ENCODE peak calls at places on chromosomes 4 and X, in six cellular contexts. H, E, A, L, X and K are unnamed samples. For H3K4me1, the result is how much of the 10 kb centered on the place peaks cover.

GRCh38 chrX:435536-436122 is 48.9 kb upstream of the PPP2R3B start:
- DNase-seq in A (no peak), E (no peak), H (peak), X (no peak), L (no peak), K (peak)

GRCh38 chrX:71616672-71617529 is 1.4 kb downstream of the CXCR3 start:
- DNase-seq in L (peak), E (no peak), A (no peak), H (peak), X (no peak), K (no peak)

GRCh38 chrX:74458738-74459137 is 37.4 kb downstream of the SLC16A2 start:
- DNase-seq in X (no peak), L (no peak), E (no peak), A (peak), H (peak), K (no peak)

GRCh38 chrX:77768787-77769186 is 17.2 kb downstream of the ATRX start:
- DNase-seq in L (no peak), A (no peak), X (no peak), E (no peak), H (no peak), K (no peak)

GRCh38 chr4:103721251-103721650 is 1.5 kb upstream of the TACR3 start:
- DNase-seq in H (no peak), A (no peak), X (no peak), L (no peak), E (no peak), K (no peak)

GRCh38 chr4:3037957-3038451 is 36.3 kb downstream of the HTT-AS start:
- DNase-seq in H (no peak), L (no peak), A (no peak), X (peak), E (no peak), K (no peak)

GRCh38 chr4:94635172-94635571 is 122.6 kb upstream of the BMPR1B start:
- DNase-seq in H (no peak), A (peak), X (no peak), L (no peak), E (no peak), K (no peak)

GRCh38 chr4:150582881-150583286 is 933 bp downstream of the MAB21L2 start:
- DNase-seq in A (no peak), X (peak), H (peak), E (no peak), L (no peak), K (peak)

GRCh38 chrX:7996414-7996813 is 69.2 kb upstream of the PNPLA4 start:
- DNase-seq in A (peak), X (no peak), H (peak), L (peak), E (peak), K (no peak)

GRCh38 chrX:31251336-31251735 is 179.5 kb upstream of the FTHL17 start:
- DNase-seq in X (no peak), H (no peak), L (no peak), E (no peak), A (no peak), K (no peak)

GRCh38 chrX:41737065-41737464 is 13.1 kb downstream of the GPR82 start:
- DNase-seq in L (no peak), A (no peak), X (no peak), E (no peak), H (no peak), K (no peak)

GRCh38 chr4:179624768-179625181 is 2182.5 kb upstream of the AGA start:
- DNase-seq in X (no peak), A (peak), L (no peak), H (no peak), E (no peak), K (no peak)

GRCh38 chr4:149371021-149371420 is 444.6 kb downstream of the IQCM start:
- DNase-seq in X (no peak), E (no peak), A (peak), H (peak), L (peak), K (no peak)

GRCh38 chr4:188596027-188596426 is 456.8 kb downstream of the TRIML1 start:
- DNase-seq in E (no peak), X (no peak), L (no peak), H (no peak), A (no peak), K (no peak)

GRCh38 chr4:180827610-180828009 is 1415.6 kb upstream of the TENM3 start:
- DNase-seq in A (peak), L (no peak), H (no peak), X (no peak), E (no peak), K (no peak)

GRCh38 chr4:105765690-105766407 is 57.3 kb downstream of the GSTCD start:
- DNase-seq in H (peak), L (no peak), E (no peak), A (peak), X (peak), K (no peak)

GRCh38 chr4:152920768-152921167 is 15.4 kb upstream of the FHDC1 start:
- DNase-seq in L (no peak), A (peak), H (peak), X (no peak), E (no peak), K (no peak)

GRCh38 chrX:150643271-150643670 is 49.9 kb upstream of the MTMR1 start:
- DNase-seq in L (no peak), H (no peak), A (peak), E (no peak), X (no peak), K (no peak)

GRCh38 chrX:72201836-72202536 is 20.4 kb downstream of the PIN4 start:
- DNase-seq in X (no peak), L (no peak), A (peak), H (no peak), E (no peak), K (no peak)

GRCh38 chrX:115579786-115580294 is 18.9 kb downstream of the PLS3 start:
- DNase-seq in L (no peak), H (no peak), X (no peak), E (no peak), A (no peak), K (no peak)

GRCh38 chr4:147829401-147830101 is 97.7 kb downstream of the ARHGAP10 start:
- DNase-seq in H (no peak), X (peak), A (no peak), E (no peak), L (peak), K (peak)

GRCh38 chrX:150465856-150466775 is 102.3 kb upstream of the MTM1 start:
- DNase-seq in A (no peak), L (no peak), X (no peak), E (no peak), H (no peak), K (no peak)

GRCh38 chr4:166088576-166088975 is 215.5 kb downstream of the TLL1 start:
- DNase-seq in E (no peak), A (no peak), H (no peak), X (no peak), L (no peak), K (no peak)

GRCh38 chr4:155701827-155702226 is 35.2 kb downstream of the GUCY1A1 start:
- DNase-seq in H (no peak), A (no peak), L (no peak), E (no peak), X (no peak), K (no peak)

DNA sequence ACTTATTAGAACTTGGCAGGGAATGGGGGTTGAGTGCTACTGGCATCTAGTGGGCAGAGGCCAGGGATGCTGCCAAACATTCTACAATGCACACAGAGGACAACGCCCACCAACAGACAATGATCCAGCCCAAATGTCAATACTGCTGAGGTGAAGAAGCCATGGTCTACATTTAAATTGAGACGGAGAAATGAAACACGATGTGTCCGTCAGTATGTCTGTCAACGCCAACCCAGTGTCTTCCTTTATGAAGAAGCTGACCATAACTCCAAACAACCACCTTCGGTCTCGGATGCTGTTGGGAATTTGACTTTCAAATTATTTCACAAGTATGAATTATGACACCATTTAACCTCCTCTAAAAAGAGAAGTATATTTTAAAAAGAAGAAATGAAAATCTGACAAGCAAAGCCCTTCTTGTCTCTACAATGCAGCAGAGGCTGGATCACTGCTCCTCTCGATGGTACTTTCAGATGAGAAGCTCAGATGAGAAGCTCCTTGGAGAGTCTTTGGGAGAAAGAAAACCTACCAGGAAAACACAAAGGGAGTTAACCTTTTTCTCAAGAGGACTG is 123.7 kb upstream of the MAP3K15 start:
- DNase-seq in H (peak), L (no peak), X (no peak), A (peak), E (no peak), K (no peak)
- H3K4me1 ChIP-seq in H (under half), L (under half), X (under half), A (under half), E (under half), K (under half)

DNA sequence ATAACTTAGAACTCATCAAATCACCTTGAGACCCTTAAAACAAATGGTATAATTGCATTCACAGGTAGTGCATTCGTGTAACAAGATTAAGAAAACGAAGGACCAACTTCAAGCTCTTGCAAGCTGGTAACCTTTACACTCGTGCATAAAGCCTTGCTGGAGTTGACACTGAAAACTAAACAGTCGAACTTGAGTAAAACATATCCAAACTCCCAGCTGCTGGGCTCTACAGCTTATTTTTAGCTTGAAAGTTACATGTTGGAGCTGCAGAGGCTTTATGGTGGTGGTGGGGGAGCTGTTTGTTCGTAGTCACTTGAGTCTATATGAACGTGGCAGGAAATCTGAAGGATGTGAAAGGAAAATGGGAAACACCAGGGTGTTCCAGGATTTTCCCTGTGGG is 2.7 kb upstream of the WDR1 start:
- DNase-seq in E (no peak), H (peak), X (no peak), A (no peak), L (no peak), K (no peak)
- H3K4me1 ChIP-seq in E (under half), H (under half), X (under half), A (under half), L (half or more), K (under half)

GRCh38 chr4:82363896-82364487 is 9.8 kb downstream of the HNRNPD start:
- DNase-seq in E (no peak), L (no peak), X (no peak), H (no peak), A (no peak), K (no peak)
- H3K4me1 ChIP-seq in E (half or more), L (half or more), X (half or more), H (under half), A (under half), K (under half)

DNA sequence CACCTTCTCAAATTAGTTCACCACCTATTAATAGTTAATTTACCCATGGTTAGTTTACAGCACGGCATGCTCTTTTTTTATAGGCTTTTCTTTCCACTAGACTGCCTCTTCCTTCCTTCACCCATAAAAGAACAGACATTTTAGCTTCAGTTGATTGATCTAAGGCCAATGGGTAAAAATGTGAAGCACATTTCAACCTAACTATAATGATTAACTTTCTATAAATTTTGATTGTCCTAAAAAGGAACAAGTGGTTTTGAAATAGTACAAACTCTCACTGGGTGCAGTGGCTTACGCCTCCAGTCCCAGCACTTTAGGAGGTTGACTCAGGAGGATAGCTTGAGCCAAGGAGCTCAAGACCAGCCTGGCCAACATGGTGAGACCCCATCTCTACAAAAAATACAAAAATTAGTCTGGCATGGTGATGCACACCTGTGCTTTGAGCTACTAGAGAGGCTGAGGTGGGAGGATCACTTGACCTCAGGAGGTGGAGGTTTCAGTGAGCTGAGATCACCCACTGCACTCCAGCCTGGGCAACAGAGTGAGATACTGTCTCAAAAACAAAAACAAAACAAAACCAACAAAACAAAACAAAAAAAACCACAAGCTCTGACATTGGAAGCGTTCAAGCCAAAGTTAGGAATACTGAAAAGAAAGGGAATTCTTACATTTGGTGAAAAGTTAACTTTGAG is 89.9 kb upstream of the FAT1 start:
- DNase-seq in H (no peak), X (no peak), E (no peak), A (no peak), L (no peak), K (no peak)
- H3K4me1 ChIP-seq in H (under half), X (under half), E (under half), A (under half), L (under half), K (under half)

GRCh38 chr4:74109116-74109791 is 10.3 kb upstream of the CXCL2 start:
- DNase-seq in L (peak), A (peak), X (peak), H (peak), E (no peak), K (no peak)
- H3K4me1 ChIP-seq in L (under half), A (half or more), X (under half), H (under half), E (under half), K (under half)

GRCh38 chr4:41177016-41177415 is 37.3 kb downstream of the APBB2 start:
- DNase-seq in E (no peak), H (no peak), L (no peak), X (no peak), A (peak), K (no peak)
- H3K4me1 ChIP-seq in E (under half), H (under half), L (under half), X (under half), A (under half), K (under half)

GRCh38 chrX:107723501-107723900 is 52.1 kb downstream of the TSC22D3 start:
- DNase-seq in X (no peak), L (no peak), A (no peak), H (no peak), E (no peak), K (no peak)
- H3K4me1 ChIP-seq in X (half or more), L (under half), A (under half), H (under half), E (under half), K (under half)